ENCODE peak calls at places on chromosomes 6 and 20, in four cellular contexts. T is cardiac muscle cell, H is Panc1, R is GM10248. P is an unnamed sample.

GRCh38 chr20:46400253-46400652 is 6.2 kb downstream of the ELMO2 start:
- DNase-seq in T (peak), H (no peak), R (no peak), P (no peak)

GRCh38 chr6:117600008-117600743 is 2.1 kb downstream of the GOPC start:
- DNase-seq in T (peak), H (no peak), R (no peak), P (no peak)

GRCh38 chr6:165031491-165031890 is 277.9 kb downstream of the C6orf118 start:
- DNase-seq in T (no peak), H (no peak), R (no peak), P (no peak)

GRCh38 chr6:36836091-36836770 is 3.0 kb downstream of the CPNE5 start:
- DNase-seq in T (no peak), H (no peak), R (no peak), P (no peak)

GRCh38 chr6:48117246-48117645 is 6.2 kb upstream of the PTCHD4 start:
- DNase-seq in T (no peak), H (no peak), R (no peak), P (no peak)

GRCh38 chr6:97095466-97095865 is 170.9 kb downstream of the KLHL32 start:
- DNase-seq in T (no peak), H (no peak), R (no peak), P (no peak)

GRCh38 chr6:52984247-52984646 is 10.8 kb downstream of the GSTA4 start:
- DNase-seq in T (no peak), H (no peak), R (no peak), P (no peak)

GRCh38 chr6:153334121-153334520 is 203.0 kb upstream of the RGS17 start:
- DNase-seq in T (no peak), H (no peak), R (no peak), P (no peak)

GRCh38 chr6:15416932-15417509 is 171.2 kb downstream of the JARID2 start:
- DNase-seq in T (no peak), H (no peak), R (no peak), P (no peak)

GRCh38 chr20:1934162-1934561 is 39.0 kb downstream of the SIRPA start:
- DNase-seq in T (peak), H (no peak), R (no peak), P (no peak)

GRCh38 chr20:38812915-38813573 is 7.5 kb downstream of the PPP1R16B start:
- DNase-seq in T (no peak), H (no peak), R (no peak), P (no peak)

GRCh38 chr6:69985180-69985579 is 118.8 kb downstream of the COL19A1 start:
- DNase-seq in T (no peak), H (no peak), R (no peak), P (no peak)
- TF ChIP-seq CTCF in T (no peak), H (no peak), R (peak), P (no peak)

GRCh38 chr20:16575390-16576140 is 2.3 kb upstream of the KIF16B start:
- DNase-seq in T (no peak), H (no peak), R (no peak), P (no peak)

GRCh38 chr20:16580127-16580526 is 6.9 kb upstream of the KIF16B start:
- DNase-seq in T (peak), H (no peak), R (no peak), P (no peak)

GRCh38 chr20:16573011-16573965 is at the start of gene KIF16B:
- DNase-seq in T (peak), H (peak), R (peak), P (peak)

GRCh38 chr20:16574656-16575355 is 1.6 kb upstream of the KIF16B start:
- DNase-seq in T (peak), H (peak), R (peak), P (no peak)

DNA sequence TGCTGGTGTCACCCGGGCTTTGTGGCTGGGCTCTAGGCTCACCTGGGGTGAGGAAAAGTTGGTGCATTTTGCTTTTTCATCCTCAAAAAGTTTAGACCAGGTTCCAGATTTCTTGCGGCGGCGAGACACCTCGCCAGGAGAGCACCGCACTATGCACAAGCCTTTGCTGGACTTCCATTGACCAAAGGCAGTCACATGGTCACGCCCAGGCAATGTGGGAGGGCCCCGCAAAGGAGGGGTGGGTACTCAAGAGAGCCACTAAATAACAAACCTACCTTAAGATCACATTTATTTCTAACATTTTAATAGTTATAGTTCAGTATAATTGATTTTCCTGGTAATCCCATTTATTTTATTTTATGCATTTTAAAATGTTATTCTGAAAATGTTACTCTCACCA is 3.0 kb upstream of the KIF16B start:
- DNase-seq in T (no peak), H (no peak), R (no peak), P (no peak)
- TF ChIP-seq CTCF in T (no peak), H (no peak), R (no peak), P (no peak)

DNA sequence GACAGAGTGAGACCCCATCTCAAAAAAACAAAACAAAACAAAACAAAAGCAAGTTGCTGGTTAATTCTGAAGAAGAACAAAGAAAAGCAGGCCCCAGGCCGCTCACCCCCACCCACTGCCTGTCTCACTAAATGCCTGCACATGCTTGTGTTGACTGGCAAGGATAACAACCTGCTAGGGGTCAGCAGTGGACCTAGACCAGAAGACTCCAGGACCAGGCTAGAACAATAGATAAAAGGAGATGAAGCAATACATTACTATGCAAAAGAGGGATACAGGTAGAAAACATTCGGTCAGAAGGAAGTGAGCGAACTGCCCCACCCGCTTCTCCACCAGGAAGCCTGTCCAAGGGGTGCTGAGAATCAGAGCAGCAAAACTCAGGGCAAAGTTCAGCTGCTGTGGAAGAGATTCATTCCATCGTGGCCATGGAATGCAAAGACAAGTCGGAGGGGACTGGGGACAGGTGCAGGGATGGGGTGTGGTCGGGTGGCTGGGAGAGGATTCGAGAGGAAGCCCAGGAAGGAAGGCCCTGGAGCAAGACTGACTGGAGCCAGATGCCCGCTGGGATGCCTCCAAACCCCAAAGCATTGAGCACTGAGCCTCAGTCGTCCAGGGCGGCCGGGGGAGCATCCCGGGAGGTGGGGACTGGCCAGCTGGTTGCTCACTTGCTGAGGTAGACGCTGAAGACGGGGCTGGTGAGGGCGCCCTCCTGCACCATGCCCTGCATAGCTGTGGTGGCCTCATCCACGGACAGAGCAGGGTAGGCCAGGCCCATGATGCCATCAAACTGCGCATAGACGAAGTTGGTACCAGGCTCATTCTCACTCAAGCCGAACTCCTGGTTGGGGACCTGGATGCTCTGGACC is 5.3 kb downstream of the PGC start:
- DNase-seq in T (no peak), H (no peak), R (no peak), P (no peak)
- TF ChIP-seq CTCF in T (no peak), H (no peak), R (no peak), P (no peak)

DNA sequence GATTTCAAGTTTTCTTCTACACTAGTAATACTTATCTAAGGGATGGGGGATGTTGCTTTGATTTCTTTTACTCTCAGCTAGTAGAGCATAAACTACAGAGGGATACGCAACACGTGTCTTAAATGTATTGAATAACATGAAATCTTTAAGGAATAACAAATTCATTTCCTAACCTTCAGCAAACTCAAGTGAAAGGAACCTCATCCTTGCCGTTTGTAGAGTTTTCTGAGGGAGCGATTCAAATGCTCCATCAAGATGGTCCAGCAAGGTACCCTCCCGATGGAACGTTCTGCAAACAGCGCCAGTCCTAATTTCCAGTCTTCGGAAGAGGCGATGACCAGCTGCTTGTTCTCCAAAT is 95.4 kb upstream of the RIN2 start:
- DNase-seq in T (no peak), H (no peak), R (no peak), P (no peak)
- TF ChIP-seq CTCF in T (no peak), H (peak), R (no peak), P (no peak)

DNA sequence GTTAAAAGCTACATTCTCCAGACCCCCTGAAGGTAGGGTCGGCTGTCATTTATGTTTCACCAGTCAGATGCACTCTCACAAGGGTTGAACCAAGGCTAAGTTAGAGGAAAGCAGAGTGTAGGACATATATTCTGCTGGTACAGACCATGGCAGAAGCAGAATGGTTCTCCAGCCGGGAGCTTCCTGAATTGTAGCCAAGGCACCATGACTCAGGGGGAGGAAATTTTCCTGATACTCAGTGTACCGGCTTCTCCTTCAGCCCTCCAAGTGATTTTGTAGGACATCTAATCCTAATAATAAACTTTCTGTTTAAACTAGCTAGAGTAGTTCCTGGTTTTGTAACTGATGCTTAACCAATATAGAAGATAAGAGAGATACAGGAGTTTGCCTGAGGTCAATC is 14.2 kb upstream of the SLPI start:
- DNase-seq in T (peak), H (no peak), R (no peak), P (no peak)
- TF ChIP-seq CTCF in T (no peak), H (no peak), R (no peak), P (no peak)

P was measured in astrocyte of the cerebellum.